ENCODE peak calls at places on chromosomes 4 and X, in six cellular contexts. Y, O, F, K, D and B are unnamed samples.

GRCh38 chrX:126065901-126066660 is 100.0 kb downstream of the DCAF12L2 start:
- DNase-seq in K (no peak), O (no peak), Y (peak; percentile 13), F (no peak), D (no peak), B (no peak)

GRCh38 chrX:155263854-155264628 is at the start of gene RAB39B:
- DNase-seq in D (peak; percentile 34), F (peak; percentile 66), K (no peak), Y (peak; percentile 83), O (peak; percentile 7), B (peak; percentile 43)

GRCh38 chrX:101759000-101759399 is 99.3 kb upstream of the ARMCX2 start:
- DNase-seq in F (peak; percentile 43), O (no peak), D (peak; percentile 45), Y (no peak), K (no peak), B (no peak)

GRCh38 chr4:157459789-157460188 is 239.3 kb downstream of the GRIA2 start:
- DNase-seq in Y (no peak), O (no peak), D (no peak), F (no peak), K (no peak), B (no peak)

GRCh38 chr4:113921089-113921842 is 58.2 kb downstream of the ARSJ start:
- DNase-seq in D (no peak), F (no peak), O (no peak), Y (no peak), K (no peak), B (no peak)

GRCh38 chrX:116198810-116199209 is 28.3 kb downstream of the AGTR2 start:
- DNase-seq in D (no peak), K (no peak), Y (no peak), O (no peak), F (no peak), B (no peak)

GRCh38 chr4:1539132-1539755 is 133.0 kb upstream of the NKX1-1 start:
- DNase-seq in Y (peak; percentile 71), O (no peak), K (no peak), F (no peak), D (no peak), B (no peak)

GRCh38 chr4:139018971-139019758 is 3.6 kb downstream of the NOCT start:
- DNase-seq in O (no peak), K (no peak), D (no peak), Y (no peak), F (no peak), B (no peak)

GRCh38 chr4:89640620-89641366 is 196.2 kb downstream of the SNCA start:
- DNase-seq in D (peak; percentile 70), Y (peak; percentile 71), K (peak; percentile 34), O (peak; percentile 16), F (peak; percentile 39), B (no peak)

GRCh38 chrX:147957291-147957690 is 23.8 kb upstream of the FMR1NB start:
- DNase-seq in Y (no peak), F (no peak), O (no peak), D (no peak), K (no peak), B (no peak)

GRCh38 chr4:53711916-53712315 is 120.6 kb upstream of the LNX1 start:
- DNase-seq in Y (no peak), K (no peak), O (no peak), D (no peak), F (no peak), B (no peak)

GRCh38 chr4:188976644-188977115 is 837.4 kb downstream of the TRIML1 start:
- DNase-seq in Y (no peak), F (peak; percentile 68), O (peak; percentile 67), D (no peak), K (no peak), B (no peak)

GRCh38 chr4:89898304-89898716 is 3.7 kb downstream of the MMRN1 start:
- DNase-seq in Y (no peak), F (no peak), K (no peak), O (no peak), D (no peak), B (no peak)

GRCh38 chrX:153578200-153578835 is 20.6 kb downstream of the CCNQ start:
- DNase-seq in K (no peak), D (no peak), O (no peak), F (no peak), Y (no peak), B (no peak)
- TF ChIP-seq CTCF in K (no peak), D (no peak), O (no peak), F (no peak), Y (no peak), B (no peak)

GRCh38 chr4:41644915-41645295 is 103.6 kb downstream of the PHOX2B start:
- DNase-seq in K (no peak), Y (no peak), F (no peak), D (no peak), O (no peak), B (no peak)

GRCh38 chr4:41647368-41647767 is 101.2 kb downstream of the PHOX2B start:
- DNase-seq in Y (no peak), F (no peak), O (no peak), D (no peak), K (no peak), B (no peak)

GRCh38 chr4:41646862-41647261 is 101.7 kb downstream of the PHOX2B start:
- DNase-seq in F (no peak), O (no peak), K (no peak), Y (no peak), D (no peak), B (no peak)

GRCh38 chr4:41645716-41646115 is 102.8 kb downstream of the PHOX2B start:
- DNase-seq in D (no peak), Y (no peak), O (no peak), F (no peak), K (no peak), B (no peak)

GRCh38 chr4:41644288-41644914 is 104.1 kb downstream of the PHOX2B start:
- DNase-seq in D (peak; percentile 93), Y (peak; percentile 88), K (peak; percentile 79), F (no peak), O (no peak), B (no peak)
- TF ChIP-seq CTCF in D (peak; percentile 92), Y (peak; percentile 76), K (peak; percentile 95), F (no peak), O (peak; percentile 86), B (no peak)

GRCh38 chrX:132226169-132226568 is 6.9 kb upstream of the RAP2C start:
- DNase-seq in O (no peak), D (no peak), F (no peak), K (no peak), Y (no peak), B (no peak)
- TF ChIP-seq CTCF in O (peak; percentile 30), D (peak; percentile 59), F (peak; percentile 42), K (peak; percentile 68), Y (no peak), B (peak; percentile 17)

GRCh38 chr4:74267998-74268606 is 40.2 kb upstream of the EPGN start:
- DNase-seq in K (no peak), O (peak; percentile 77), F (peak; percentile 42), Y (no peak), D (no peak), B (no peak)
- TF ChIP-seq CTCF in K (no peak), O (no peak), F (no peak), Y (no peak), D (no peak), B (no peak)

DNA sequence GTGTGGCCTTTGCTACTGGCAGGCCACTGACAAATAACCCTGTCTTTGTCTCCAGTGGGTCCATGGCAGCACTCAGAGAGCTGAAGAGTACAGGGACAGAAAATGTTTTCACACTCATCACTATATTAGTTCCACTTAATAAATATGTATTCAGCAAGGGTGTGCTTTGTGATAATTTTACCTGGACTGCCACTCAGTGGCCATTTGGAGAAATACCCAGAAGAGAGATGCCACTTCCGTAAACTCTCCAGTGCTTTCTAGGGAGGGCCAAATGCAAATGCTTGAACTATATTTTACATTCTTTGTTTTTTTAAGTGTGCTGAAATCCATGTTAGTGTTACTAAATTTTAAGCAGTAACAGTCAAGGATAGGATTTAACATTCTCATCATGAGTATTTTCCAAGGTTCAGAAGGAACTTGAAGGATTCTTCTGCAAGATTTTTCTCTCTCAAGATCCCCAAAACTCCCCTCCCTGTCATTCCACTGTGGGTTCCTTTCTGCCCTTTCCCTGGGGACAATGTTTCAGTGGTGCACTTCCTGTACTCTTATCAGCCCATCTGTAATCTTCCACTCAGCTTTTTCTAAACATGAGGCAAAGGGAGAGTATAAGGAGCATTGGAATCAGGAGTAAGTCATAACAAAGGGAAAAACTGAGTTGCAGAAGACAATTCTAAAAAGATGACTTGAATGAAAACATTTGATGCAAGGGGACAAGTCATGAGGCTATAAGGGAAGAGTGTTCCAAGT is 46.0 kb downstream of the TFDP3 start:
- DNase-seq in Y (no peak), O (no peak), K (no peak), D (no peak), F (peak; percentile 44), B (no peak)
- TF ChIP-seq CTCF in Y (peak; percentile 30), O (peak; percentile 41), K (peak; percentile 60), D (peak; percentile 16), F (peak; percentile 44), B (no peak)

DNA sequence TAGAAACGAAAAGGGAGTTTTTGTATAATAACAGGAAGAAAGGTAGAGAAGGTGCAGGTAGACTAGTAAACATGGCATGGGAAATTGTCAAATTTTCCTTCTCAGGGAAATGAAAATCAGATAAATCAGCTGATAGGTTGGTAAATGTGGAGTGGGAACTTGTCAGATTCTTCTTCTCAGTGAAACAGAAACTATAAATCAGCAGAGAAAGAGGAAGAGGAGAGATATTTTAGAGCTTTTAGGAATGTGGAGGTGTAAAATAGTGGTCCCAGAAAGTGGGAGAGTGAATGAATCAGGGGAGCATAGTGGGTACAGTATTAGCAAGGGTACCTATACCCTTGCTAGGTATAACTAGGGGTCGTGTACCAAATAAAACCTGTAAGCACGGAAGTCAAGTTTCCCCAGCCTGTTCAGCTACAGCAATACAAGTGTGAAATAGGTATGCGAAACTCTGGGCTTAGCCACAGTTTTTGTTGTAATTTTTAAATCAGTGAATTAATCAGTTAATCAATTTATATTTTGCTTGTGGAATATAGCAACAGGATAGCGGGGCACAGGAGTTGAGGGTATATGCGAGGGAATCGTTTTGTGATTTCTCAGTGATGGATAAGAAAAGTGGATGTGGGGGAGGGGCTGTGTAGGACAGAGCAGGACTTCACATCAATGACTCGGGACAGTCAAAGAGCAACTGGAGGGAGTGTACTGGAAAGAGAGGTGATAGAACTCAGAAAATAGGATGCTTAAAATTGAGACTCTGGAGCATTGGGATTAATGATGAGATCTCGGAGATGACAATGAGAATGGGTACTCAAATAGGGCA is 561.5 kb downstream of the INPP4B start:
- DNase-seq in Y (no peak), O (no peak), K (no peak), D (no peak), F (no peak), B (no peak)
- TF ChIP-seq CTCF in Y (no peak), O (no peak), K (no peak), D (no peak), F (no peak), B (no peak)